ENCODE peak calls at places on chromosomes 12 and 14, in six cellular contexts. One of them, this sample, is unnamed.

GRCh38 chr12:79420146-79420618 is 270.6 kb downstream of the PAWR start:
- DNase-seq in fibroblast of lung: peak; percentile 90
- DNase-seq in effector memory CD4-positive, alpha-beta T cell: no peak
- DNase-seq in mammary epithelial cell: peak; percentile 76
- DNase-seq in lung: no peak
- DNase-seq in thoracic aorta: no peak
- DNase-seq in this sample: no peak

GRCh38 chr12:10339441-10339840 is 31.8 kb downstream of the KLRD1 start:
- DNase-seq in fibroblast of lung: no peak
- DNase-seq in effector memory CD4-positive, alpha-beta T cell: no peak
- DNase-seq in mammary epithelial cell: peak; percentile 20
- DNase-seq in lung: no peak
- DNase-seq in thoracic aorta: no peak
- DNase-seq in this sample: no peak

GRCh38 chr12:110684322-110684836 is 4.5 kb downstream of the HVCN1 start:
- DNase-seq in fibroblast of lung: peak; percentile 66
- DNase-seq in effector memory CD4-positive, alpha-beta T cell: no peak
- DNase-seq in mammary epithelial cell: no peak
- DNase-seq in lung: no peak
- DNase-seq in thoracic aorta: no peak
- DNase-seq in this sample: no peak

GRCh38 chr14:64811676-64812075 is 68.0 kb downstream of the SPTB start:
- DNase-seq in fibroblast of lung: no peak
- DNase-seq in effector memory CD4-positive, alpha-beta T cell: no peak
- DNase-seq in mammary epithelial cell: no peak
- DNase-seq in lung: no peak
- DNase-seq in thoracic aorta: no peak
- DNase-seq in this sample: no peak

GRCh38 chr12:48414046-48414445 is 58.3 kb upstream of the ANP32D start:
- DNase-seq in fibroblast of lung: no peak
- DNase-seq in effector memory CD4-positive, alpha-beta T cell: no peak
- DNase-seq in mammary epithelial cell: no peak
- DNase-seq in lung: no peak
- DNase-seq in thoracic aorta: no peak
- DNase-seq in this sample: no peak

GRCh38 chr12:13165578-13166120 is 30.9 kb upstream of the EMP1 start:
- DNase-seq in fibroblast of lung: peak; percentile 84
- DNase-seq in effector memory CD4-positive, alpha-beta T cell: peak; percentile 33
- DNase-seq in mammary epithelial cell: peak; percentile 99
- DNase-seq in lung: peak; percentile 86
- DNase-seq in thoracic aorta: peak; percentile 53
- DNase-seq in this sample: peak; percentile 45

GRCh38 chr14:88879016-88879415 is 54.6 kb downstream of the TTC8 start:
- DNase-seq in fibroblast of lung: peak; percentile 83
- DNase-seq in effector memory CD4-positive, alpha-beta T cell: no peak
- DNase-seq in mammary epithelial cell: peak; percentile 74
- DNase-seq in lung: no peak
- DNase-seq in thoracic aorta: no peak
- DNase-seq in this sample: no peak

GRCh38 chr12:12272869-12273268 is 6.0 kb upstream of the LRP6 start:
- DNase-seq in fibroblast of lung: no peak
- DNase-seq in effector memory CD4-positive, alpha-beta T cell: no peak
- DNase-seq in mammary epithelial cell: no peak
- DNase-seq in lung: no peak
- DNase-seq in thoracic aorta: no peak
- DNase-seq in this sample: no peak

GRCh38 chr14:77067632-77068514 is 30.2 kb upstream of the CIPC start:
- DNase-seq in fibroblast of lung: peak; percentile 65
- DNase-seq in effector memory CD4-positive, alpha-beta T cell: peak; percentile 32
- DNase-seq in mammary epithelial cell: peak; percentile 54
- DNase-seq in lung: peak; percentile 58
- DNase-seq in thoracic aorta: no peak
- DNase-seq in this sample: peak; percentile 57

GRCh38 chr12:114726092-114726710 is 42.2 kb upstream of the TBX3 start:
- DNase-seq in fibroblast of lung: no peak
- DNase-seq in effector memory CD4-positive, alpha-beta T cell: no peak
- DNase-seq in mammary epithelial cell: no peak
- DNase-seq in lung: no peak
- DNase-seq in thoracic aorta: no peak
- DNase-seq in this sample: no peak

GRCh38 chr14:75879031-75879430 is 102.8 kb downstream of the TGFB3 start:
- DNase-seq in fibroblast of lung: peak; percentile 98
- DNase-seq in effector memory CD4-positive, alpha-beta T cell: no peak
- DNase-seq in mammary epithelial cell: peak; percentile 84
- DNase-seq in lung: no peak
- DNase-seq in thoracic aorta: no peak
- DNase-seq in this sample: no peak

GRCh38 chr12:80565276-80565675 is 121.2 kb downstream of the PTPRQ start:
- DNase-seq in fibroblast of lung: peak; percentile 90
- DNase-seq in effector memory CD4-positive, alpha-beta T cell: no peak
- DNase-seq in mammary epithelial cell: peak; percentile 9
- DNase-seq in lung: no peak
- DNase-seq in thoracic aorta: no peak
- DNase-seq in this sample: no peak

GRCh38 chr12:15590180-15590826 is 198.9 kb downstream of the EPS8 start:
- DNase-seq in fibroblast of lung: peak; percentile 81
- DNase-seq in effector memory CD4-positive, alpha-beta T cell: no peak
- DNase-seq in mammary epithelial cell: peak; percentile 73
- DNase-seq in lung: peak; percentile 54
- DNase-seq in thoracic aorta: no peak
- DNase-seq in this sample: peak; percentile 60

GRCh38 chr12:32003654-32004053 is 44.4 kb downstream of the RESF1 start:
- DNase-seq in fibroblast of lung: no peak
- DNase-seq in effector memory CD4-positive, alpha-beta T cell: no peak
- DNase-seq in mammary epithelial cell: no peak
- DNase-seq in lung: no peak
- DNase-seq in thoracic aorta: no peak
- DNase-seq in this sample: no peak
- H3K27ac ChIP-seq in fibroblast of lung: no peak overlapping the region
- H3K27ac ChIP-seq in effector memory CD4-positive, alpha-beta T cell: no peak overlapping the region
- H3K27ac ChIP-seq in mammary epithelial cell: no peak overlapping the region
- H3K27ac ChIP-seq in lung: no peak overlapping the region
- H3K27ac ChIP-seq in thoracic aorta: peak overlapping the region; percentile 7
- H3K27ac ChIP-seq in this sample: no peak overlapping the region

DNA sequence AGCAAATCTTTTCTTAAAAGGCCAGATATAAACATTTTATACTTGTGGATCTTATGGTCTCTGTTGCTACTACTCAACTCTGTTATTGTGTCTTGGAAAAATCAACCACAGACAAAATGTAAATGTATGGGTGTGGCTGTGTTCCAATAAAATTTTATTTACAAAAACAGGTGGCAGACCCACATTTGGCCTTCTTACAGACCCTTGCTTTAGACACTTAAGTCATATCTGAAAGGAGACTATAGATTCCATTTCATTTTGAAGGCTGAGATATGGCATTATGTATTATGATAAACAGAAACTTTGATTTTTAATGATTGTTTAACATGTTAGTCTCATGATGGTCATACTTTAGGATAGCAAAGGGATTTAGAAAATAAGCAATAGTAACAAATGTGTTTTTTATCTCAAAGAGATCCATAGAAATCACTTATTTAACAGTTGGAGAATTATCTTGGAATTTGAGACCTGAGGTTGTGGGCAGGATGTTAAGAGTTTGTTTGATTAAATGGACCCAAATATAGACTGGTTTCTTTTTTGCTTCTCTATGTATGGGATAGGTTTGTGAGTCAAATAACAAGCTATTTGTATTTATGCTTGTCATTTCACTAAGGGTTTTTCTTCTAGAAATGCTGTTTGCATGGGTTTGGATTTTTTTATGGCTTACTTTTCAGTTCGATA is 51.2 kb downstream of the PPFIBP1 start:
- DNase-seq in fibroblast of lung: peak; percentile 31
- DNase-seq in effector memory CD4-positive, alpha-beta T cell: no peak
- DNase-seq in mammary epithelial cell: no peak
- DNase-seq in lung: no peak
- DNase-seq in thoracic aorta: no peak
- DNase-seq in this sample: no peak
- H3K27ac ChIP-seq in fibroblast of lung: peak overlapping the region; percentile 31
- H3K27ac ChIP-seq in effector memory CD4-positive, alpha-beta T cell: no peak overlapping the region
- H3K27ac ChIP-seq in mammary epithelial cell: peak overlapping the region; percentile 65
- H3K27ac ChIP-seq in lung: no peak overlapping the region
- H3K27ac ChIP-seq in thoracic aorta: peak overlapping the region; percentile 10
- H3K27ac ChIP-seq in this sample: no peak overlapping the region

GRCh38 chr14:101885254-101885576 is 79.2 kb upstream of the DYNC1H1 start:
- DNase-seq in fibroblast of lung: no peak
- DNase-seq in effector memory CD4-positive, alpha-beta T cell: no peak
- DNase-seq in mammary epithelial cell: no peak
- DNase-seq in lung: no peak
- DNase-seq in thoracic aorta: no peak
- DNase-seq in this sample: no peak

GRCh38 chr14:101880016-101880297 is 84.4 kb upstream of the DYNC1H1 start:
- DNase-seq in fibroblast of lung: no peak
- DNase-seq in effector memory CD4-positive, alpha-beta T cell: no peak
- DNase-seq in mammary epithelial cell: no peak
- DNase-seq in lung: no peak
- DNase-seq in thoracic aorta: no peak
- DNase-seq in this sample: no peak

GRCh38 chr14:101884537-101885253 is 79.7 kb upstream of the DYNC1H1 start:
- DNase-seq in fibroblast of lung: no peak
- DNase-seq in effector memory CD4-positive, alpha-beta T cell: no peak
- DNase-seq in mammary epithelial cell: no peak
- DNase-seq in lung: no peak
- DNase-seq in thoracic aorta: no peak
- DNase-seq in this sample: no peak

GRCh38 chr14:101881426-101881825 is 82.9 kb upstream of the DYNC1H1 start:
- DNase-seq in fibroblast of lung: no peak
- DNase-seq in effector memory CD4-positive, alpha-beta T cell: no peak
- DNase-seq in mammary epithelial cell: no peak
- DNase-seq in lung: no peak
- DNase-seq in thoracic aorta: no peak
- DNase-seq in this sample: no peak

GRCh38 chr14:101882141-101882935 is 82.0 kb upstream of the DYNC1H1 start:
- DNase-seq in fibroblast of lung: no peak
- DNase-seq in effector memory CD4-positive, alpha-beta T cell: no peak
- DNase-seq in mammary epithelial cell: no peak
- DNase-seq in lung: no peak
- DNase-seq in thoracic aorta: no peak
- DNase-seq in this sample: no peak
- H3K27ac ChIP-seq in fibroblast of lung: no peak overlapping the region
- H3K27ac ChIP-seq in effector memory CD4-positive, alpha-beta T cell: no peak overlapping the region
- H3K27ac ChIP-seq in mammary epithelial cell: no peak overlapping the region
- H3K27ac ChIP-seq in lung: no peak overlapping the region
- H3K27ac ChIP-seq in thoracic aorta: no peak overlapping the region
- H3K27ac ChIP-seq in this sample: no peak overlapping the region

GRCh38 chr12:26744042-26744626 is 88.9 kb downstream of the ITPR2 start:
- DNase-seq in fibroblast of lung: no peak
- DNase-seq in effector memory CD4-positive, alpha-beta T cell: no peak
- DNase-seq in mammary epithelial cell: no peak
- DNase-seq in lung: no peak
- DNase-seq in thoracic aorta: no peak
- DNase-seq in this sample: no peak

GRCh38 chr12:26746315-26746714 is 86.7 kb downstream of the ITPR2 start:
- DNase-seq in fibroblast of lung: peak; percentile 52
- DNase-seq in effector memory CD4-positive, alpha-beta T cell: no peak
- DNase-seq in mammary epithelial cell: peak; percentile 66
- DNase-seq in lung: no peak
- DNase-seq in thoracic aorta: no peak
- DNase-seq in this sample: no peak

GRCh38 chr12:26748412-26748740 is 84.6 kb downstream of the ITPR2 start:
- DNase-seq in fibroblast of lung: no peak
- DNase-seq in effector memory CD4-positive, alpha-beta T cell: no peak
- DNase-seq in mammary epithelial cell: no peak
- DNase-seq in lung: no peak
- DNase-seq in thoracic aorta: no peak
- DNase-seq in this sample: no peak

GRCh38 chr12:26741828-26742227 is 91.2 kb downstream of the ITPR2 start:
- DNase-seq in fibroblast of lung: no peak
- DNase-seq in effector memory CD4-positive, alpha-beta T cell: no peak
- DNase-seq in mammary epithelial cell: no peak
- DNase-seq in lung: no peak
- DNase-seq in thoracic aorta: no peak
- DNase-seq in this sample: no peak

DNA sequence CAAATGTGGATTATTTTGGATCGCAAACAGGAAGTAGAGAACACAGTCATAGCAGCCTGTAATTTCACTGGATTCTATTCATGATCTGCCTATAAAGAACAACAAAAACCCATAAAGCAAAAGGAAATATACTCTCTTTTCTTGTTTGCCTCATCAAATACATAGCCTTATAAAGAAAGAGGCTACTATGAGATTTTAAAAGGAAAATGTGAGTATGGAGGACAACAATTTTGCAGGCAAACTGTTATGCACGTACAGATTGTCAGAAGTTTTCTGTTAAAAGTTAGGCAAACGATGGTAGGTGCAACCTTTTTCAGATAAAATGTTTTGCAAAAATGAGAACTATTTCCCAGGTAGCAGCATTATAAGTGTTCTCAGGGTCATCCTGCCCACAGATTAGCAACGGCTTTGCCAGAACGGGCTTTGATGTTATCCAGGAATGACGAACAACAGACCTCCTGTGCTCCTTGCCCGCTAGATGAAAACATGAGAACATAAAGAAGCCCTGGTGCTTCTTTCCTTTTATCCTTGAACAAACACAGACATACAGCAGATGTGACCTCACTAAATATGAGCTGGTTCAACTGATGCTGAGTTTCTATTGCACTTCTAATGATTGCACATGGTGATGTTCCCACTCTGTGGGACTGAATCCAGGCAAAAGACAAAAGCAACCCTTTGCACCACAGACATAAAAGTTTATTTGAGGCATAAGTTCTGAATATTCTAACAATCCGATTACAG is 88.1 kb downstream of the ITPR2 start:
- DNase-seq in fibroblast of lung: no peak
- DNase-seq in effector memory CD4-positive, alpha-beta T cell: no peak
- DNase-seq in mammary epithelial cell: no peak
- DNase-seq in lung: no peak
- DNase-seq in thoracic aorta: no peak
- DNase-seq in this sample: no peak
- H3K27ac ChIP-seq in fibroblast of lung: no peak overlapping the region
- H3K27ac ChIP-seq in effector memory CD4-positive, alpha-beta T cell: no peak overlapping the region
- H3K27ac ChIP-seq in mammary epithelial cell: no peak overlapping the region
- H3K27ac ChIP-seq in lung: no peak overlapping the region
- H3K27ac ChIP-seq in thoracic aorta: no peak overlapping the region
- H3K27ac ChIP-seq in this sample: no peak overlapping the region

DNA sequence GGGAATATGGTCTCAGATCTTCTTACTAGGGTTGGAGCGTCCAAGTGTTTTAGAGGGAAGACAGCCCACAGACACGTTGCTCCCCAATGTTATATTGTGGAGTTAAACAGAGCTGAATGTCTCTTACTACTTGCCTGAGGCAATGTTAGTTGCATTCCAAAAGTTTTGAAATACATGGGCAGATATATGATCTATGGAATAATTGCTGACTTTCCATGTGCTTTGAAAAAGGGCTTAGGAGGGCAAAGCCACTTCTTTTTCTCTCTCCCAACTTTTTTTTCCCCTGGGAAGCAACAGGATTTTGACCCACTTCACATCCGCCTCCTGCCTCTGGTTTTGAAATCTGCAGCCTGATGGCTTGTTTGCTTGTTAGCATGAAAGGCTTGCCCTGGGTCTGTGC is 33.7 kb upstream of the PAX9 start:
- DNase-seq in fibroblast of lung: no peak
- DNase-seq in effector memory CD4-positive, alpha-beta T cell: no peak
- DNase-seq in mammary epithelial cell: no peak
- DNase-seq in lung: no peak
- DNase-seq in thoracic aorta: no peak
- DNase-seq in this sample: no peak
- H3K27ac ChIP-seq in fibroblast of lung: no peak overlapping the region
- H3K27ac ChIP-seq in effector memory CD4-positive, alpha-beta T cell: no peak overlapping the region
- H3K27ac ChIP-seq in mammary epithelial cell: no peak overlapping the region
- H3K27ac ChIP-seq in lung: no peak overlapping the region
- H3K27ac ChIP-seq in thoracic aorta: no peak overlapping the region
- H3K27ac ChIP-seq in this sample: no peak overlapping the region

This sample was measured in DND-41.